ENCODE peak calls at places on chromosome 10, in eight cellular contexts. G is skeletal muscle cell, L is retina, N is H54, K is lower lobe of right lung, F is A172, V is fibroblast of the aortic adventitia, E is AG10803. W is an unnamed sample.

GRCh38 chr10:89602919-89603318 is 42.1 kb downstream of the PANK1 start:
- DNase-seq in G (no peak), L (no peak), N (no peak), K (no peak), F (no peak), V (no peak), E (no peak), W (no peak)

GRCh38 chr10:63068246-63068645 is 64.9 kb upstream of the NRBF2 start:
- DNase-seq in G (no peak), L (no peak), N (no peak), K (no peak), F (no peak), V (peak; percentile 8), E (peak; percentile 16), W (no peak)

GRCh38 chr10:34651796-34652195 is 163.3 kb downstream of the PARD3 start:
- DNase-seq in G (no peak), L (peak; percentile 54), N (no peak), K (no peak), F (no peak), V (no peak), E (peak; percentile 48), W (no peak)

GRCh38 chr10:22552888-22553378 is 161.4 kb downstream of the PIP4K2A start:
- DNase-seq in G (peak; percentile 93), L (no peak), N (peak; percentile 11), K (no peak), F (peak; percentile 70), V (peak; percentile 21), E (no peak), W (no peak)

GRCh38 chr10:824497-824896 is 107.0 kb downstream of the LARP4B start:
- DNase-seq in G (no peak), L (no peak), N (no peak), K (no peak), F (no peak), V (no peak), E (no peak), W (no peak)

GRCh38 chr10:76403876-76404275 is 972.5 kb downstream of the LRMDA start:
- DNase-seq in G (no peak), L (no peak), N (no peak), K (no peak), F (no peak), V (peak; percentile 66), E (peak; percentile 79), W (no peak)

GRCh38 chr10:48251525-48252353 is 22.8 kb downstream of the FRMPD2 start:
- DNase-seq in G (no peak), L (no peak), N (no peak), K (no peak), F (no peak), V (no peak), E (no peak), W (no peak)

GRCh38 chr10:119198438-119198837 is 8.9 kb upstream of the GRK5 start:
- DNase-seq in G (no peak), L (no peak), N (no peak), K (no peak), F (no peak), V (no peak), E (no peak), W (no peak)

GRCh38 chr10:115696747-115697146 is 576.3 kb downstream of the GFRA1 start:
- DNase-seq in G (no peak), L (no peak), N (no peak), K (no peak), F (no peak), V (no peak), E (no peak), W (no peak)